ENCODE peak calls at places on chromosomes 1 and 21, in five cellular contexts. F is Karpas-422; T is breast epithelium; H is ovary; W is CD4-positive, alpha-beta memory T cell. A is an unnamed sample.

GRCh38 chr1:202750761-202751160 is 40.5 kb upstream of the SYT2 start:
- DNase-seq in T (no peak), W (no peak), F (no peak), H (no peak), A (no peak)

GRCh38 chr1:75174031-75174760 is 40.0 kb downstream of the LHX8 start:
- DNase-seq in F (no peak), W (no peak), T (no peak), H (no peak), A (no peak)

GRCh38 chr1:39668111-39668510 is 3.8 kb downstream of the NT5C1A start:
- DNase-seq in F (no peak), H (no peak), T (no peak), W (no peak), A (no peak)

GRCh38 chr1:12371053-12371452 is 141.2 kb downstream of the VPS13D start:
- DNase-seq in H (no peak), F (no peak), T (no peak), W (no peak), A (no peak)

GRCh38 chr1:224489585-224490365 is 55.2 kb upstream of the WDR26 start:
- DNase-seq in T (no peak), F (no peak), W (no peak), H (no peak), A (no peak)

GRCh38 chr21:31929548-31929947 is 56.7 kb downstream of the HUNK start:
- DNase-seq in T (no peak), H (no peak), W (no peak), F (no peak), A (no peak)

GRCh38 chr1:151893176-151893924 is 16.0 kb downstream of the THEM4 start:
- DNase-seq in F (no peak), W (no peak), H (no peak), T (no peak), A (no peak)

GRCh38 chr1:154221815-154222081 is 993 bp downstream of the UBAP2L start:
- DNase-seq in F (no peak), T (no peak), W (no peak), H (no peak), A (no peak)

GRCh38 chr1:53057134-53057533 is 4.9 kb upstream of the PODN start:
- DNase-seq in W (no peak), H (no peak), F (no peak), T (no peak), A (no peak)

GRCh38 chr1:21344750-21345443 is 54.6 kb upstream of the ECE1 start:
- DNase-seq in T (no peak), H (no peak), F (peak; percentile 71), W (no peak), A (no peak)

GRCh38 chr1:115062542-115063004 is 26.7 kb downstream of the TSPAN2 start:
- DNase-seq in H (no peak), F (no peak), W (peak; percentile 97), T (no peak), A (no peak)

GRCh38 chr1:156571959-156572662 is at the start of gene IQGAP3:
- DNase-seq in H (peak; percentile 84), T (peak; percentile 84), F (peak; percentile 82), W (peak; percentile 70), A (peak; percentile 77)
- H3K27ac ChIP-seq in H (no peak within 1 kb of the TSS), T (no peak within 1 kb of the TSS), F (no peak within 1 kb of the TSS), W (no peak within 1 kb of the TSS), A (no peak within 1 kb of the TSS)

DNA sequence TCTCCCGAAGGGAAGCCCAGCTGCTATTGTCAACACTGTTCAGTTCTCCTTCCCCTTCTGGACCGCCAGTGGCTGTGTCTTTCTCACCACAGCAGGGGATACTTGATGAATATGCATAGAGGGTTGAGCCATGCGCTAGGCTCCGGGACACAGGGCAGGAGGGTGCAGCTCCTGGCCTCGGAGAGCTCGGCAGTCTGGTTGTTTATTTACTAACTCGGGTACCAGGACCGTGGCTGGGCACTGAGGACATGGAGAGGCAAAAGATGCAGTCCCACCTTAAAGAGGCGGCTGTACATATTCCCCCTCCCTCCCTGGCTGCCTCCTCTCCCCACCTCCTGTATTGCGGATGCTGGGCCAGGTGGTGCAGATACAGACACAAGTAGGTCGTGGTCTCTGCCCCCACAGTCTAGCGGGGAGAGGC is 26.1 kb downstream of the ARHGEF10L start:
- DNase-seq in H (no peak), F (no peak), T (no peak), W (no peak), A (no peak)
- H3K27ac ChIP-seq in H (no peak overlapping the region), F (no peak overlapping the region), T (peak overlapping the region; percentile 95), W (no peak overlapping the region), A (peak overlapping the region; percentile 79)

DNA sequence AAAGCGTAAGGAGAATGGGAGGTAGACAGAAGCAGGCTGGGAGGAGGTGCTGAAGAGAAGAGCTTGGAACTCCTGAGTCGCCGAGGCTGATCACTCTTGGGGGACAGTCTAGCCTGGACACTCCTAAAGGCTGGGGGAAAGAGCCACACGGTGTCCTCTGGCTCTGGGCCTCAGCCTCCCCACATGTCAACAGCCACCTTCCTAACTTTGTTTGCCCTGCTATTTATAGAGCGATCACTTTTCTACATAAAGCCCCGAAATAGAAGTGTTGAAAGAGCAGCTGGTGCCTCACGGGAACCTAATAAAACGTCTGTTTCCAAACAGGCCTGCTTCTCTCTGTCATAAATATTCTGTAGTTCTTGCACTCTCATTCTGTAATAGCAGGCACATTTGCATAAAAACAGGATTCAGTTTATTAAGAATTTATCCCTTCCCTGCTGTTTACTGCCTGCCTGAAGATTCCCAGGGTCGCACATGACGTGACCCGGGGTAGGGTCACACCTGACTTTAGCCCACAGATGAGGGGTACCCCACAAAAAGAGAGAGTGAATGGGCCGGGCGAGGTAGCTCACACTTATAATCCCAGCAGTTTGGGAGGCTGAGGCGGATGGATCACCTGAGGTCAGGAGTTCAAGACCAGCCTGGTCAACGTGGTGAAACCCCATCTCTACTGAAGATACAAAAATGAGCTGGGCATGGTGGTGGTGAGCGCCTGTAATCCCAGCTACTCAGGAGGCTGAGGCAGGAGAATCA is 212.5 kb downstream of the TOMM20 start:
- DNase-seq in F (no peak), H (no peak), T (no peak), W (no peak), A (no peak)
- H3K27ac ChIP-seq in F (no peak overlapping the region), H (no peak overlapping the region), T (no peak overlapping the region), W (no peak overlapping the region), A (no peak overlapping the region)

GRCh38 chr21:29300547-29301138 is 1.9 kb downstream of the BACH1 start:
- DNase-seq in H (no peak), W (peak; percentile 31), F (peak; percentile 68), T (no peak), A (no peak)

GRCh38 chr21:29299906-29300546 is 1.3 kb downstream of the BACH1 start:
- DNase-seq in H (no peak), T (no peak), W (peak; percentile 41), F (peak; percentile 75), A (no peak)

GRCh38 chr21:29303301-29303700 is 4.6 kb downstream of the BACH1 start:
- DNase-seq in W (no peak), F (no peak), H (no peak), T (no peak), A (no peak)

GRCh38 chr21:29302340-29302991 is 3.7 kb downstream of the BACH1 start:
- DNase-seq in H (no peak), W (no peak), F (no peak), T (no peak), A (no peak)

GRCh38 chr21:29301703-29302102 is 3.0 kb downstream of the BACH1 start:
- DNase-seq in T (no peak), F (no peak), H (no peak), W (no peak), A (no peak)
- H3K27ac ChIP-seq in T (no peak overlapping the region), F (peak overlapping the region; percentile 62), H (no peak overlapping the region), W (no peak overlapping the region), A (no peak overlapping the region)

DNA sequence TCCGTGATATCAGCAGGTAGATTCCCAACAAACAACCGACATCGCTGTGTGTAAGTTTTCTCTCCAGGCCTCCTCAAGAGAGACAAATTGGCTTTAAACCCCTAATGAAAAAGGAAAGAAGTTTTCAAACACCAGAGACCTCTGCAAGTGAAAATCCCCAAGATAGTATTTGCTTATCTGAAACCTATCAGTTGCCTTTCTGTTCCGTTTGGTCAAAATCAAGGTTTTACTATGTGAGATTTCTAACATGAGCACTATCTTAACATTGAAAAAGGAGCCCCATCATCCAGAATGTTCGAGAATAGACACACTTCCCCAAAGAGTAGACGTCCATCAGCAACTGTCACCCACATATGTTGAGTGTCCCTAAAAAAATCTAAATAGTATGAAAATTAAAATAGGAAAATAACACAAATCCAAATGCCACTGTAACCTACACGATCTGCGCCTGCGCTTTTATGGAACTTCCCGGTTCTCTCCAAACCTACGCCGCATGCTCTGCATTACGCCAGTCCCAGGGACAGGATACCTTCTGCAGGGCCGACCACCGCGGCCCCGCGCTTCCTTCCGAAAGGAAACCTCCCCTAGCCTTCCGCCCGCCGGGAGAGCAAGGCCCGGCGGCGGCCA is 1.4 kb downstream of the SFPQ start:
- DNase-seq in W (no peak), F (no peak), H (no peak), T (no peak), A (no peak)
- H3K27ac ChIP-seq in W (peak overlapping the region; percentile 91), F (peak overlapping the region; percentile 89), H (peak overlapping the region; percentile 99), T (peak overlapping the region; percentile 97), A (peak overlapping the region; percentile 98)

GRCh38 chr21:38807481-38807880 is 1.8 kb downstream of the ETS2 start:
- DNase-seq in H (no peak), W (no peak), T (no peak), F (no peak), A (no peak)

GRCh38 chr21:38810826-38811164 is 5.1 kb downstream of the ETS2 start:
- DNase-seq in W (no peak), T (no peak), H (no peak), F (no peak), A (no peak)

GRCh38 chr21:38807987-38808386 is 2.3 kb downstream of the ETS2 start:
- DNase-seq in T (no peak), F (no peak), H (no peak), W (no peak), A (no peak)

GRCh38 chr21:38810034-38810825 is 4.5 kb downstream of the ETS2 start:
- DNase-seq in F (no peak), W (no peak), H (no peak), T (no peak), A (no peak)

GRCh38 chr21:38809170-38809878 is 3.6 kb downstream of the ETS2 start:
- DNase-seq in H (no peak), F (peak; percentile 80), W (no peak), T (no peak), A (no peak)
- H3K27ac ChIP-seq in H (no peak overlapping the region), F (peak overlapping the region; percentile 86), W (no peak overlapping the region), T (peak overlapping the region; percentile 48), A (no peak overlapping the region)

DNA sequence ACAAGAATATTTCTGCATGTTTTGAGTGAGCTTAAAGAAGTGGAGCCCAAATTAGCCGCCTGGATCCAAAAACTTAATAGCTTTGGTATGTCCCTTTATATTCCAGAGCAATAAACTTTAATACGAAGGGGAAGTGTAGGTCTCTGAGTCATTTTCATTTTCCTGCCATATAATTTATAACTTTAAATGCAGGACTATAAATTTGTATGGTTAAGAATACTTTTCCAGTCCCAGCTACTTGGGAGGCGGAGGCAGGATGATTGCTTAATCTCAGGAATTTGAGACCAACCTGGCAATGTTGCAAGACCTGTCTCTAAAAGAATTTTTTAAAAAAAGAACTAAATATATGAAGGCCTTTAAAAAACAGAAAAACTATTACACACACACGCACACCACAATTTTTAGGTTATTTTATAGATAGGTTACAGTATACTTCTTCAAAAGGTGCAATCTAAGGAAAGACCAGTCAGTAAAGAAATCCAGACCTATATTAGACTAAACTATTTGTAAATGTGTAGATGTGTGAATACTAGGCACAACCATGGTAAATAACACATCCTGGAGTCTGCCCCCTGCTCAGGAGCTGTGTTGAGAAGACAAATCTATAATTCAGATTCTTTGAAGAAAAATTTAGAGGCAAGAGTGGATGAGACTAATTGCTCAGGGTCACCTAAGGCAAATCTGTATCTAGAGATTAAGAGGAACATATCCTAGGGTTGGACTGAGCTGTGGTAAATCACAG is 80.3 kb downstream of the TTC3 start:
- DNase-seq in F (no peak), W (no peak), T (no peak), H (no peak), A (no peak)
- H3K27ac ChIP-seq in F (no peak overlapping the region), W (no peak overlapping the region), T (no peak overlapping the region), H (peak overlapping the region; percentile 15), A (peak overlapping the region; percentile 73)